ENCODE peak calls at places on chromosomes 2 and 18, in five cellular contexts. S is skeletal muscle cell, M is fibroblast of lung, R is adipocyte, U is kidney tubule cell. X is an unnamed sample.

GRCh38 chr2:207008105-207008990 is 69.0 kb downstream of the CPO start:
- DNase-seq in S (no peak), M (peak; percentile 31), R (peak; percentile 43), U (peak; percentile 76), X (peak; percentile 65)

GRCh38 chr2:150983498-150983897 is 278.2 kb downstream of the RBM43 start:
- DNase-seq in S (no peak), M (no peak), R (no peak), U (no peak), X (no peak)

GRCh38 chr2:121527009-121527682 is 3.5 kb upstream of the RNU4ATAC start:
- DNase-seq in S (no peak), M (peak; percentile 25), R (peak; percentile 77), U (no peak), X (peak; percentile 100)

GRCh38 chr18:62590799-62591640 is 68.2 kb downstream of the ZCCHC2 start:
- DNase-seq in S (no peak), M (no peak), R (no peak), U (no peak), X (no peak)

GRCh38 chr18:79914614-79915160 is 36.8 kb downstream of the SLC66A2 start:
- DNase-seq in S (no peak), M (no peak), R (no peak), U (no peak), X (no peak)

GRCh38 chr2:157476915-157477709 is 33.2 kb upstream of the CYTIP start:
- DNase-seq in S (peak; percentile 53), M (peak; percentile 10), R (peak; percentile 45), U (peak; percentile 33), X (peak; percentile 48)

GRCh38 chr2:172270278-172271079 is 156.9 kb upstream of the ITGA6 start:
- DNase-seq in S (no peak), M (no peak), R (no peak), U (peak; percentile 52), X (no peak)

GRCh38 chr2:26463252-26464207 is 14.4 kb downstream of the OTOF start:
- DNase-seq in S (no peak), M (peak; percentile 9), R (no peak), U (peak; percentile 29), X (no peak)

GRCh38 chr2:231412616-231412963 is 17.1 kb downstream of the B3GNT7 start:
- DNase-seq in S (no peak), M (no peak), R (no peak), U (no peak), X (no peak)

GRCh38 chr2:136297974-136298373 is 180.0 kb upstream of the CXCR4 start:
- DNase-seq in S (no peak), M (no peak), R (no peak), U (no peak), X (no peak)

GRCh38 chr2:225989809-225990208 is 590.3 kb downstream of the NYAP2 start:
- DNase-seq in S (no peak), M (no peak), R (no peak), U (no peak), X (no peak)

GRCh38 chr2:46032161-46032813 is 264.9 kb upstream of the EPAS1 start:
- DNase-seq in S (no peak), M (no peak), R (no peak), U (no peak), X (peak; percentile 50)

GRCh38 chr2:36358317-36358659 is 2.7 kb downstream of the CRIM1 start:
- DNase-seq in S (no peak), M (peak; percentile 86), R (peak; percentile 82), U (peak; percentile 61), X (no peak)

GRCh38 chr2:148298201-148298600 is 277.3 kb downstream of the MBD5 start:
- DNase-seq in S (peak; percentile 4), M (peak; percentile 39), R (no peak), U (peak; percentile 34), X (peak; percentile 36)

GRCh38 chr2:148974126-148974525 is 64.4 kb upstream of the LYPD6B start:
- DNase-seq in S (no peak), M (no peak), R (peak; percentile 23), U (no peak), X (no peak)

GRCh38 chr2:159882069-159882468 is 84.1 kb upstream of the CD302 start:
- DNase-seq in S (no peak), M (no peak), R (no peak), U (no peak), X (no peak)

GRCh38 chr2:181465686-181466375 is 8.6 kb downstream of the ITGA4 start:
- DNase-seq in S (peak; percentile 69), M (peak; percentile 71), R (peak; percentile 80), U (no peak), X (peak; percentile 67)

GRCh38 chr2:111185496-111186022 is 64.8 kb downstream of the BCL2L11 start:
- DNase-seq in S (no peak), M (no peak), R (no peak), U (peak; percentile 29), X (no peak)

GRCh38 chr2:162928356-162928755 is 89.8 kb upstream of the KCNH7 start:
- DNase-seq in S (no peak), M (peak; percentile 53), R (no peak), U (peak; percentile 30), X (peak; percentile 85)

GRCh38 chr2:229955663-229956062 is 33.4 kb downstream of the FBXO36 start:
- DNase-seq in S (no peak), M (no peak), R (no peak), U (no peak), X (peak; percentile 28)

GRCh38 chr2:127174176-127174575 is 45.9 kb downstream of the CYP27C1 start:
- DNase-seq in S (no peak), M (peak; percentile 44), R (peak; percentile 54), U (peak; percentile 47), X (no peak)

GRCh38 chr2:201969938-201970785 is 63.5 kb upstream of the FZD7 start:
- DNase-seq in S (peak; percentile 29), M (peak; percentile 98), R (peak; percentile 58), U (no peak), X (no peak)

GRCh38 chr2:20490300-20491181 is 43.7 kb downstream of the RHOB start:
- DNase-seq in S (peak; percentile 95), M (peak; percentile 99), R (no peak), U (peak; percentile 96), X (peak; percentile 95)

GRCh38 chr18:63253428-63254372 is 65.9 kb downstream of the BCL2 start:
- DNase-seq in S (no peak), M (peak; percentile 64), R (peak; percentile 86), U (no peak), X (peak; percentile 71)

GRCh38 chr2:235360446-235360845 is 133.4 kb upstream of the AGAP1 start:
- DNase-seq in S (no peak), M (no peak), R (no peak), U (no peak), X (no peak)

GRCh38 chr2:127632592-127633489 is 13.1 kb upstream of the GPR17 start:
- DNase-seq in S (no peak), M (no peak), R (no peak), U (no peak), X (no peak)

GRCh38 chr2:3628800-3629199 is 29.2 kb upstream of the ALLC start:
- DNase-seq in S (no peak), M (no peak), R (no peak), U (no peak), X (no peak)

GRCh38 chr2:26612522-26613240 is 28.5 kb downstream of the CIB4 start:
- DNase-seq in S (no peak), M (no peak), R (no peak), U (no peak), X (no peak)

GRCh38 chr2:66464930-66465637 is 30.2 kb downstream of the MEIS1 start:
- DNase-seq in S (no peak), M (no peak), R (no peak), U (no peak), X (no peak)

GRCh38 chr18:49273201-49273880 is 187.1 kb downstream of the DYM start:
- DNase-seq in S (no peak), M (peak; percentile 55), R (peak; percentile 36), U (no peak), X (peak; percentile 8)

GRCh38 chr2:95012881-95013550 is 12.5 kb upstream of the MAL start:
- DNase-seq in S (no peak), M (no peak), R (no peak), U (peak; percentile 78), X (peak; percentile 10)